ENCODE peak calls at places on chromosome 10, in five cellular contexts. N is IMR-90, M is GM13977, F is brain microvascular endothelial cell, H is heart left ventricle. Y is an unnamed sample.

GRCh38 chr10:30639946-30640786 is 10.6 kb upstream of the LYZL2 start:
- DNase-seq in M (peak), F (peak), N (peak), H (no peak), Y (peak)

GRCh38 chr10:88489107-88489506 is 94.0 kb downstream of the RNLS start:
- DNase-seq in F (no peak), N (no peak), M (no peak), H (no peak), Y (no peak)

GRCh38 chr10:70588255-70588654 is 14.3 kb downstream of the PRF1 start:
- DNase-seq in N (no peak), F (no peak), M (no peak), H (no peak), Y (no peak)

GRCh38 chr10:121503587-121504051 is 94.6 kb downstream of the FGFR2 start:
- DNase-seq in H (no peak), N (no peak), F (no peak), M (no peak), Y (no peak)

GRCh38 chr10:77770081-77770867 is 132.7 kb upstream of the KCNMA1 start:
- DNase-seq in F (no peak), H (no peak), N (no peak), M (no peak), Y (no peak)

GRCh38 chr10:63256047-63256773 is 123.1 kb downstream of the NRBF2 start:
- DNase-seq in F (no peak), N (no peak), H (no peak), M (no peak), Y (no peak)

GRCh38 chr10:13956826-13957225 is 370.1 kb downstream of the PRPF18 start:
- DNase-seq in N (peak), F (peak), M (no peak), H (peak), Y (no peak)

GRCh38 chr10:80182986-80183385 is 22.4 kb downstream of the ANXA11 start:
- DNase-seq in N (no peak), F (no peak), H (no peak), M (no peak), Y (no peak)

GRCh38 chr10:124648738-124649137 is 95.4 kb downstream of the FAM53B start:
- DNase-seq in N (peak), M (peak), H (peak), F (peak), Y (no peak)

GRCh38 chr10:133526957-133527588 is at the start of gene CYP2E1:
- DNase-seq in N (no peak), M (no peak), F (no peak), H (no peak), Y (no peak)

GRCh38 chr10:12720217-12720981 is 281.1 kb downstream of the CCDC3 start:
- DNase-seq in H (peak), F (peak), M (no peak), N (peak), Y (no peak)

GRCh38 chr10:98646998-98647917 is 200.5 kb upstream of the HPS1 start:
- DNase-seq in M (no peak), F (no peak), H (no peak), N (no peak), Y (no peak)

GRCh38 chr10:25745976-25746375 is 188.1 kb upstream of the MYO3A start:
- DNase-seq in N (no peak), H (no peak), M (no peak), F (no peak), Y (no peak)

GRCh38 chr10:3925184-3925583 is 140.2 kb upstream of the KLF6 start:
- DNase-seq in F (no peak), H (no peak), N (no peak), M (no peak), Y (no peak)

GRCh38 chr10:43218951-43219837 is 47.7 kb downstream of the RASGEF1A start:
- DNase-seq in H (no peak), N (no peak), M (no peak), F (no peak), Y (no peak)

GRCh38 chr10:131899695-131900349 is 986 bp upstream of the PPP2R2D start:
- DNase-seq in H (no peak), N (no peak), F (no peak), M (no peak), Y (no peak)

GRCh38 chr10:5744849-5745248 is 60.2 kb downstream of the TASOR2 start:
- DNase-seq in H (no peak), M (no peak), N (no peak), F (no peak), Y (no peak)

GRCh38 chr10:48605786-48606529 is 1.1 kb upstream of the ARHGAP22 start:
- DNase-seq in N (peak), F (no peak), M (no peak), H (peak), Y (no peak)

GRCh38 chr10:87767253-87767652 is 50.8 kb downstream of the ATAD1 start:
- DNase-seq in M (no peak), H (no peak), F (peak), N (peak), Y (no peak)

GRCh38 chr10:1776127-1776662 is 38.9 kb upstream of the ADARB2 start:
- DNase-seq in M (no peak), H (no peak), N (no peak), F (no peak), Y (no peak)

GRCh38 chr10:86375204-86375603 is 8.6 kb upstream of the GRID1 start:
- DNase-seq in H (no peak), N (no peak), F (no peak), M (no peak), Y (no peak)

GRCh38 chr10:131825960-131826650 is 74.7 kb upstream of the PPP2R2D start:
- DNase-seq in F (no peak), N (no peak), H (no peak), M (no peak), Y (no peak)

GRCh38 chr10:86401588-86402282 is 35.1 kb upstream of the GRID1 start:
- DNase-seq in M (no peak), H (no peak), N (no peak), F (no peak), Y (peak)

GRCh38 chr10:134205-134742 is 981 bp upstream of the ZMYND11 start:
- DNase-seq in H (no peak), N (peak), F (no peak), M (peak), Y (no peak)

DNA sequence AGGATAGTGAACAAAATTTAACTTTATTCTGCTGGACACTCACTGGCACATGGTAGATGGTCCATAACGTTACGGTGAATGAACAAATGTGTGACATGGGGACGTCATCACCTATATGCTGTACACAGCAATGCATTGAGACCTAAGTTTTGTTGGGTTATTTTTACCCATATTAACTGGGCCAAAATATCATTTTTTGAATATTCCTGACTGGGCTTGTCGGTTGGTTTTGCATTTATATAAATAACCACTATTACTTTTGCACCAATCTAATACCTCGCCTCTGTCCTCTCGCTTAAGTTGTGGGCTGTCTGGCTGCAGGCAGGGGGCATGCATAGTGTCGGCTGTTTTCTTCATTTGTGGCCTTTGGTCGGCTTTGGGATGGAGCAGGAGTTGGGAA is 161.7 kb downstream of the USP6NL start:
- DNase-seq in N (no peak), M (no peak), H (no peak), F (no peak), Y (no peak)
- TF ChIP-seq CTCF in N (no peak), M (no peak), H (no peak), F (no peak), Y (no peak)

DNA sequence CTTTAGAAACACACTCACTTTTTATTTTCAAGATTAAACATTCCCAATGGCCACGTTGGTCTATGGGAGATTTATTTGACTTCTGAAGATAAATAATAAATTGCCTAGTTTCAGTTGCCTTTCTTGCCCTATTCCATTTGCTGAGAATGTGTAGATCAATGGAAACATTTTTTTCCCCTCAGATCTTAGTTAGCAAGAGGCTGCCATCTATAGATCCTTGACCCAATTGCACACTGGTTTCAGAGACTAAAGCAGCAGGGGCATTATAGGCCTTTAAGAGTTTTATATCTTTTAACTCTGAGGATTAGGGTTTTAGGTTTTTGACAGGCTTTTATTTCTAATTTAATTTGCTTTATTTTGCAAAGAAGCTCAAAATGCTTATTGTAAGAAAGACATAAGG is 163.2 kb upstream of the GPR26 start:
- DNase-seq in F (no peak), H (no peak), N (no peak), M (peak), Y (peak)
- TF ChIP-seq CTCF in F (no peak), H (no peak), N (no peak), M (peak), Y (peak)

DNA sequence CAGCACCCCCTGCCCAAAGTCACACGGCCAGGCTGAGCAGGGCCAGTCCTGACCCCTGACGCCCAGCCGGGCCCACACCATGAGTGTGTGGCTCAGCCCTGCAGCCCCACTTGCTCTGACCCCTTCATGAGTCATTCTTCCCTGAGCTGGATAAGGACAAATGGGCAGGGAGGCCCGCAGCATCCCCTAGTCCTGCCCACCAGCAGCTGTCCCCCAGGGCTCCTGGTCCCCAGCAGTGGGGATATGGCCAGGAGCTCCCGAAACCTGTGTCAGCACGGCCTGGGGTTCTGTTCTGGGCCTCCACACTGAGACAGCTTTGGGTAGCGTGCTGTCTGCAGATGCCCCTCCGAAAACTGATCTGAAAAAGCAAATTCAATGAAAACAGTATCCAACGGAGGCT is 214.4 kb downstream of the USP6NL start:
- DNase-seq in M (no peak), H (no peak), N (no peak), F (no peak), Y (no peak)
- TF ChIP-seq CTCF in M (no peak), H (no peak), N (no peak), F (no peak), Y (no peak)

GRCh38 chr10:116748471-116748870 is 6.1 kb upstream of the HSPA12A start:
- DNase-seq in N (no peak), H (no peak), M (no peak), F (no peak), Y (no peak)
- TF ChIP-seq CTCF in N (no peak), H (no peak), M (no peak), F (no peak), Y (no peak)

GRCh38 chr10:112874982-112875381 is 75.1 kb upstream of the TCF7L2 start:
- DNase-seq in F (no peak), H (no peak), N (no peak), M (no peak), Y (no peak)

GRCh38 chr10:112871021-112871420 is 79.0 kb upstream of the TCF7L2 start:
- DNase-seq in F (no peak), M (no peak), N (no peak), H (no peak), Y (no peak)

GRCh38 chr10:112873541-112873940 is 76.5 kb upstream of the TCF7L2 start:
- DNase-seq in H (no peak), N (no peak), M (no peak), F (no peak), Y (no peak)

GRCh38 chr10:112875474-112876267 is 74.4 kb upstream of the TCF7L2 start:
- DNase-seq in N (peak), H (no peak), M (no peak), F (peak), Y (no peak)

GRCh38 chr10:112872728-112873127 is 77.3 kb upstream of the TCF7L2 start:
- DNase-seq in H (no peak), M (no peak), F (no peak), N (no peak), Y (no peak)
- TF ChIP-seq CTCF in H (peak), M (peak), F (peak), N (peak), Y (no peak)

GRCh38 chr10:118340486-118340885 is 1.6 kb downstream of the FAM204A start:
- DNase-seq in M (no peak), H (no peak), N (no peak), F (no peak), Y (no peak)

GRCh38 chr10:118343115-118343514 is 991 bp upstream of the FAM204A start:
- DNase-seq in M (no peak), H (no peak), N (peak), F (peak), Y (no peak)

GRCh38 chr10:118342638-118343020 is 505 bp upstream of the FAM204A start:
- DNase-seq in M (no peak), F (no peak), N (no peak), H (no peak), Y (no peak)

GRCh38 chr10:118343549-118343948 is 1.4 kb upstream of the FAM204A start:
- DNase-seq in M (no peak), H (no peak), F (no peak), N (no peak), Y (no peak)

GRCh38 chr10:118341678-118342637 is at the start of gene FAM204A:
- DNase-seq in F (peak), H (peak), N (peak), M (peak), Y (peak)
- TF ChIP-seq CTCF in F (no peak), H (no peak), N (no peak), M (no peak), Y (no peak)